ENCODE peak calls at places on chromosomes 1 and 21, in nine cellular contexts. T is astrocyte of the hippocampus; C is retina; Y is activated T-helper 1 cell treated with Interleukin-2 at 50 U/mL for 16 hours; B is activated CD8-positive, alpha-beta memory T cell treated with anti-CD3 and anti-CD28 coated beads, Interleukin-2, amount 50 U/mL, for 48 hours; V is stimulated activated CD4-positive, alpha-beta T cell treated with anti-CD3 and anti-CD28 coated beads, Interleukin-4, amount 100 ng/mL, for 24 hours; U is activated effector memory CD4-positive, alpha-beta T cell treated with Interleukin-2 at 50 U/mL for 16 hours; H is GM12891; Q is body of pancreas. D is an unnamed sample.

GRCh38 chr1:56120021-56120420 is 459.3 kb downstream of the PLPP3 start:
- DNase-seq in T (no peak), C (no peak), Y (no peak), B (no peak), V (no peak), U (no peak), H (no peak), Q (no peak), D (no peak)

GRCh38 chr1:13823936-13824335 is 123.9 kb downstream of the PRDM2 start:
- DNase-seq in T (no peak), C (no peak), Y (no peak), B (no peak), V (no peak), U (no peak), H (no peak), Q (no peak), D (peak)

GRCh38 chr21:16423921-16424320 is 694.1 kb downstream of the USP25 start:
- DNase-seq in T (no peak), C (no peak), Y (no peak), B (no peak), V (no peak), U (no peak), H (no peak), Q (no peak), D (no peak)

GRCh38 chr1:78333426-78334012 is 157.3 kb upstream of the PTGFR start:
- DNase-seq in T (no peak), C (no peak), Y (no peak), B (no peak), V (no peak), U (no peak), H (no peak), Q (peak), D (no peak)

GRCh38 chr1:202034683-202035462 is 24.5 kb downstream of the ELF3 start:
- DNase-seq in T (peak), C (peak), Y (no peak), B (no peak), V (no peak), U (no peak), H (no peak), Q (peak), D (no peak)

GRCh38 chr1:155005076-155005971 is 2.7 kb downstream of the ZBTB7B start:
- DNase-seq in T (peak), C (no peak), Y (no peak), B (peak), V (peak), U (no peak), H (no peak), Q (peak), D (no peak)

GRCh38 chr1:233025156-233025555 is 74.7 kb downstream of the NTPCR start:
- DNase-seq in T (peak), C (peak), Y (no peak), B (no peak), V (peak), U (no peak), H (no peak), Q (peak), D (no peak)

GRCh38 chr1:71908871-71909390 is 373.4 kb downstream of the NEGR1 start:
- DNase-seq in T (no peak), C (no peak), Y (no peak), B (no peak), V (no peak), U (no peak), H (no peak), Q (no peak), D (no peak)

GRCh38 chr1:168105846-168106245 is 30.9 kb downstream of the GPR161 start:
- DNase-seq in T (no peak), C (no peak), Y (no peak), B (no peak), V (no peak), U (no peak), H (no peak), Q (no peak), D (no peak)

GRCh38 chr1:224430511-224431113 is 4.0 kb downstream of the WDR26 start:
- DNase-seq in T (peak), C (no peak), Y (no peak), B (no peak), V (peak), U (no peak), H (no peak), Q (peak), D (no peak)

GRCh38 chr1:43206721-43207228 is 34.6 kb downstream of the CFAP57 start:
- DNase-seq in T (peak), C (peak), Y (no peak), B (no peak), V (no peak), U (no peak), H (no peak), Q (peak), D (no peak)

GRCh38 chr21:29349702-29350101 is 51.0 kb downstream of the BACH1 start:
- DNase-seq in T (no peak), C (no peak), Y (no peak), B (no peak), V (no peak), U (no peak), H (no peak), Q (no peak), D (no peak)

GRCh38 chr1:227942021-227942715 is 5.6 kb downstream of the WNT9A start:
- DNase-seq in T (no peak), C (peak), Y (no peak), B (peak), V (no peak), U (no peak), H (no peak), Q (no peak), D (peak)

GRCh38 chr1:50570064-50570463 is 146.8 kb upstream of the DMRTA2 start:
- DNase-seq in T (peak), C (no peak), Y (no peak), B (no peak), V (no peak), U (no peak), H (no peak), Q (no peak), D (no peak)

GRCh38 chr1:47692196-47692595 is 254.4 kb downstream of the FOXD2 start:
- DNase-seq in T (no peak), C (no peak), Y (no peak), B (peak), V (no peak), U (no peak), H (no peak), Q (no peak), D (peak)

GRCh38 chr1:229303855-229304254 is 32.9 kb downstream of the RAB4A start:
- DNase-seq in T (no peak), C (no peak), Y (no peak), B (no peak), V (no peak), U (no peak), H (no peak), Q (no peak), D (no peak)

GRCh38 chr1:178487070-178487615 is 9.6 kb downstream of the CLEC20A start:
- DNase-seq in T (no peak), C (peak), Y (no peak), B (no peak), V (no peak), U (no peak), H (no peak), Q (no peak), D (no peak)

GRCh38 chr1:193058529-193059281 is 455 bp downstream of the UCHL5 start:
- DNase-seq in T (peak), C (no peak), Y (peak), B (peak), V (peak), U (peak), H (peak), Q (peak), D (no peak)

GRCh38 chr1:156419863-156420208 is 50.8 kb downstream of the RHBG start:
- DNase-seq in T (peak), C (no peak), Y (no peak), B (peak), V (peak), U (peak), H (no peak), Q (no peak), D (no peak)

GRCh38 chr1:243396876-243397275 is 141.0 kb downstream of the SDCCAG8 start:
- DNase-seq in T (no peak), C (no peak), Y (no peak), B (no peak), V (no peak), U (no peak), H (no peak), Q (no peak), D (no peak)

GRCh38 chr1:24683713-24684162 is 40.6 kb downstream of the SRRM1 start:
- DNase-seq in T (peak), C (no peak), Y (no peak), B (no peak), V (no peak), U (no peak), H (no peak), Q (peak), D (no peak)

GRCh38 chr21:43913928-43914327 is 48.9 kb downstream of the AGPAT3 start:
- DNase-seq in T (peak), C (no peak), Y (no peak), B (no peak), V (no peak), U (no peak), H (no peak), Q (no peak), D (no peak)

GRCh38 chr1:92851729-92852128 is 19.9 kb downstream of the RPL5 start:
- DNase-seq in T (no peak), C (no peak), Y (no peak), B (no peak), V (no peak), U (no peak), H (no peak), Q (no peak), D (no peak)

GRCh38 chr21:17780539-17780938 is 38.6 kb downstream of the C21orf91 start:
- DNase-seq in T (peak), C (no peak), Y (peak), B (no peak), V (peak), U (peak), H (no peak), Q (no peak), D (no peak)